ENCODE peak calls at places on chromosomes 4 and X, in four cellular contexts. L is neuronal stem cell, R is IMR-90, Y is H9. N is an unnamed sample.

GRCh38 chrX:30215357-30215843 is at the start of gene MAGEB2:
- DNase-seq in Y (no peak), L (no peak), R (no peak), N (no peak)

GRCh38 chr4:1567519-1567807 is 116.7 kb downstream of the FAM53A start:
- DNase-seq in R (no peak), Y (no peak), L (no peak), N (no peak)

GRCh38 chrX:75295641-75296040 is 21.8 kb downstream of the UPRT start:
- DNase-seq in R (no peak), L (no peak), Y (no peak), N (no peak)

GRCh38 chr4:8401665-8402064 is 38.9 kb downstream of the ACOX3 start:
- DNase-seq in Y (no peak), R (no peak), L (no peak), N (no peak)

GRCh38 chr4:183098080-183098722 is 856 bp upstream of the WWC2 start:
- DNase-seq in R (peak), Y (no peak), L (peak), N (peak)

GRCh38 chr4:119870868-119871267 is 195.8 kb downstream of the MAD2L1 start:
- DNase-seq in R (no peak), Y (no peak), L (no peak), N (no peak)

GRCh38 chrX:40174594-40175415 is 77.0 kb upstream of the BCOR start:
- DNase-seq in L (no peak), R (no peak), Y (peak), N (peak)

GRCh38 chr4:54100607-54101189 is 735 bp downstream of the GSX2 start:
- DNase-seq in R (no peak), L (no peak), Y (peak), N (no peak)

GRCh38 chr4:67575232-67575888 is 16.8 kb downstream of the STAP1 start:
- DNase-seq in L (no peak), R (no peak), Y (no peak), N (no peak)

GRCh38 chr4:79663865-79664264 is 255.8 kb upstream of the GK2 start:
- DNase-seq in Y (no peak), L (no peak), R (no peak), N (no peak)

GRCh38 chr4:158055668-158056067 is 117.2 kb downstream of the GASK1B start:
- DNase-seq in L (no peak), Y (no peak), R (no peak), N (no peak)

GRCh38 chr4:144599621-144600020 is 46.3 kb upstream of the HHIP start:
- DNase-seq in L (no peak), R (peak), Y (no peak), N (peak)

GRCh38 chr4:183256343-183256742 is 63.7 kb downstream of the CLDN22 start:
- DNase-seq in Y (no peak), R (no peak), L (no peak), N (peak)

GRCh38 chr4:99817310-99817885 is 771 bp downstream of the DAPP1 start:
- DNase-seq in Y (no peak), R (no peak), L (no peak), N (no peak)

GRCh38 chr4:156475322-156475721 is 496.3 kb downstream of the PDGFC start:
- DNase-seq in L (no peak), R (peak), Y (no peak), N (peak)

GRCh38 chrX:129732857-129733256 is 5.9 kb upstream of the XPNPEP2 start:
- DNase-seq in L (no peak), Y (no peak), R (no peak), N (no peak)

GRCh38 chr4:74085669-74086068 is 13.3 kb downstream of the CXCL2 start:
- DNase-seq in R (no peak), Y (no peak), L (no peak), N (no peak)

GRCh38 chr4:7328913-7329638 is 105.7 kb downstream of the PSAPL1 start:
- DNase-seq in R (peak), L (no peak), Y (no peak), N (peak)

GRCh38 chrX:69179380-69179911 is 14.2 kb upstream of the PJA1 start:
- DNase-seq in L (peak), Y (peak), R (peak), N (peak)

GRCh38 chrX:37476571-37477188 is 94.8 kb upstream of the LANCL3 start:
- DNase-seq in Y (peak), L (no peak), R (no peak), N (no peak)

GRCh38 chr4:83771113-83771705 is 235.3 kb downstream of the GPAT3 start:
- DNase-seq in R (peak), L (peak), Y (peak), N (peak)

GRCh38 chrX:120120223-120120622 is 4.5 kb upstream of the RHOXF1 start:
- DNase-seq in Y (no peak), L (no peak), R (peak), N (peak)

GRCh38 chrX:30949554-30949953 is 60.5 kb upstream of the TAB3 start:
- DNase-seq in R (no peak), L (no peak), Y (peak), N (no peak)

GRCh38 chr4:163166041-163166579 is 580 bp downstream of the NAF1 start:
- DNase-seq in R (peak), L (peak), Y (peak), N (peak)

GRCh38 chr4:37246891-37247290 is 2.3 kb downstream of the NWD2 start:
- DNase-seq in L (no peak), Y (no peak), R (no peak), N (no peak)

GRCh38 chr4:125826801-125827200 is 512.0 kb downstream of the FAT4 start:
- DNase-seq in R (peak), Y (no peak), L (no peak), N (no peak)

GRCh38 chr4:39591290-39591689 is 47.4 kb downstream of the SMIM14 start:
- DNase-seq in Y (no peak), R (peak), L (no peak), N (no peak)

GRCh38 chr4:89800527-89801103 is 36.3 kb downstream of the SNCA start:
- DNase-seq in R (peak), L (no peak), Y (no peak), N (peak)

GRCh38 chrX:97529801-97530200 is 646.1 kb downstream of the RPA4 start:
- DNase-seq in L (no peak), R (peak), Y (no peak), N (no peak)

GRCh38 chrX:22247169-22247568 is 25.5 kb upstream of the CBLL2 start:
- DNase-seq in R (peak), L (no peak), Y (no peak), N (no peak)

GRCh38 chr4:57764840-57765239 is 654.7 kb upstream of the IGFBP7 start:
- DNase-seq in Y (no peak), L (no peak), R (no peak), N (no peak)

GRCh38 chrX:12819231-12819630 is 28.0 kb downstream of the PRPS2 start:
- DNase-seq in Y (no peak), L (no peak), R (no peak), N (no peak)

GRCh38 chr4:134313591-134313990 is 112.0 kb upstream of the PABPC4L start:
- DNase-seq in L (no peak), Y (no peak), R (no peak), N (no peak)

GRCh38 chr4:100986360-100986868 is 360.9 kb downstream of the PPP3CA start:
- DNase-seq in Y (peak), L (peak), R (no peak), N (peak)

GRCh38 chr4:121411151-121411744 is 30.4 kb upstream of the QRFPR start:
- DNase-seq in R (no peak), Y (peak), L (no peak), N (no peak)

GRCh38 chrX:1679238-1679637 is 64.4 kb downstream of the ASMT start:
- DNase-seq in Y (no peak), L (no peak), R (no peak), N (no peak)

GRCh38 chr4:39924014-39924413 is 53.7 kb downstream of the PDS5A start:
- DNase-seq in Y (no peak), R (no peak), L (no peak), N (no peak)

GRCh38 chrX:53969540-53969939 is 74.7 kb downstream of the PHF8 start:
- DNase-seq in R (no peak), Y (no peak), L (no peak), N (no peak)

GRCh38 chr4:75555294-75556164 is at the start of gene ODAPH:
- DNase-seq in R (peak), L (no peak), Y (no peak), N (peak)

DNA sequence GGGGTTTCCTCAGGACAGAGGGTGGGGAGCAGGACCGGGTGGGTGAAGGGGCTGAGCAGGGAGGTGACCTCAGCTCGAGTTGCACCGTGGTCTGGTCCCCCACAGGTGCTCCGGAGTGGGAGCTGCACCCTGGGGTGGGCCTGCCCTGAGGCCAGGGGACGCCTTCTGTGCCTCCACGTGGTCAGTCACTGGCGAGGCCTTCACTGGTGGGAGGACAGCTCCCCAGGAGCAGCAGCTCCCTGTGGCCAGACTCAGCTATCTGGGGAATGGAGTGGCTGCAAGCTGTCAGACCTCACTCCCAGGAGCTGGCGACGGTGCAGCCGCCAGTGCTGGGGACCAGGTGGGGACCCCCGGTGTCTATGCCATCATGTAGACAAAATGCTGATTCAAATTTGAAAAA is 114.1 kb upstream of the LRPAP1 start:
- DNase-seq in Y (no peak), R (no peak), L (no peak), N (no peak)
- H2AK5ac ChIP-seq in Y (no peak), R (no peak), L (no peak), N (no peak)

DNA sequence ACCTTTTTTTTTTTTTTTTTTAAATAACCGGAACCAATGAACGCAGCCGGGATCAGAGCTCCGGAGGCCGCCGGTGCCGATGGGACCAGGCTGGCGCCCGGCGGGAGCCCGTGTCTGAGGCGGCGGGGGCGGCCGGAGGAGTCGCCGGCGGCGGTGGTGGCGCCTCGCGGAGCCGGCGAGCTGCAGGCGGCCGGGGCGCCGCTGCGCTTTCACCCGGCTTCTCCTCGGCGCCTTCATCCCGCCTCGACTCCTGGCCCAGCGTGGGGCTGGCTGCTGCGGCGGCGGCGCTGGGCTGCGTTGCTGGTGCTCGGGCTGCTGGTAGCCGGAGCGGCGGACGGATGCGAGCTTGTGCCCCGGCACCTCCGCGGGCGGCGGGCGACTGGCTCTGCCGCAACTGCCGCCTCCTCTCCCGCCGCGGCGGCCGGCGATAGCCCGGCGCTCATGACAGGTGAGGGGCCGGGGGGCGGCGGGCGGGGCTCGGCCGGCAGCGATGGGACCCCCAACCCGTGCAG is 337 bp downstream of the STIM2 start:
- DNase-seq in Y (peak), R (peak), L (peak), N (no peak)
- H3K14ac ChIP-seq in Y (peak), R (no peak), L (peak), N (no peak)

GRCh38 chr4:114156371-114156770 is 176.9 kb upstream of the ARSJ start:
- DNase-seq in R (peak), L (no peak), Y (no peak), N (peak)
- H2AFZ ChIP-seq in R (no peak), L (no peak), Y (no peak), N (no peak)

GRCh38 chr4:10115657-10116624 is 658 bp downstream of the WDR1 start:
- DNase-seq in Y (peak), L (no peak), R (no peak), N (peak)
- H2AK5ac ChIP-seq in Y (no peak), L (peak), R (peak), N (peak)

GRCh38 chrX:43514820-43515219 is 141.3 kb upstream of the MAOA start:
- DNase-seq in R (no peak), L (no peak), Y (no peak), N (no peak)
- H3K14ac ChIP-seq in R (no peak), L (no peak), Y (no peak), N (no peak)

GRCh38 chr4:173522160-173522873 is 7.7 kb downstream of the HAND2 start:
- DNase-seq in Y (peak), R (peak), L (no peak), N (peak)

GRCh38 chr4:173521474-173522159 is 8.4 kb downstream of the HAND2 start:
- DNase-seq in L (no peak), R (no peak), Y (no peak), N (peak)

GRCh38 chr4:173524218-173525117 is 5.6 kb downstream of the HAND2 start:
- DNase-seq in L (no peak), Y (peak), R (no peak), N (peak)

GRCh38 chr4:173520921-173521473 is 9.0 kb downstream of the HAND2 start:
- DNase-seq in L (no peak), R (no peak), Y (no peak), N (peak)

DNA sequence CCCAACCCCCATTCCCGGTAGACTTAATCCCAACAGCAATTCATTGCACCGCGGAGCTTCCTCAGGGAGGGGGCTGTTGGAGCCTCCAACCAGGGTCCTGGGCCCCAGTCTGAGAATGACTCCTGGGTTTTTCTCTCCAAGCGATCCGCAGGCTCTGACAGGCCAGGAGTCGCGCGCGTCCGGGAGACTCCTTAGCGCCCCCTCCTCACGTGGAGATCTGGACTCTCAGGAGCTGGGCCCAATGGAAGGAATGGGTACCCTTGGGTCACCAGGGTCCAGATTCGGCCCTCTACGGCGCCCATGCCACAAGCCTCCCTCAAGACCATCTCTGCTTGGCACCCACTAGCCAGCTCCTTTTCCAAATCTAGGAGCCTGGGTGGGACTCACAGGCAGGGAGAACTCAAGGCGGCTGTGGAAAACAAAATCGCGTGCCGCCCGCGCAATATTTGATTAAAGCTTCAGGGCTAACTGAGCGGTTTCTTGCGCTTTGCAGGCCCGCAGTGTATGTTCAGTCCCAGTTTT is 7.1 kb downstream of the HAND2 start:
- DNase-seq in L (no peak), Y (no peak), R (no peak), N (peak)
- H2AFZ ChIP-seq in L (peak), Y (no peak), R (peak), N (no peak)

DNA sequence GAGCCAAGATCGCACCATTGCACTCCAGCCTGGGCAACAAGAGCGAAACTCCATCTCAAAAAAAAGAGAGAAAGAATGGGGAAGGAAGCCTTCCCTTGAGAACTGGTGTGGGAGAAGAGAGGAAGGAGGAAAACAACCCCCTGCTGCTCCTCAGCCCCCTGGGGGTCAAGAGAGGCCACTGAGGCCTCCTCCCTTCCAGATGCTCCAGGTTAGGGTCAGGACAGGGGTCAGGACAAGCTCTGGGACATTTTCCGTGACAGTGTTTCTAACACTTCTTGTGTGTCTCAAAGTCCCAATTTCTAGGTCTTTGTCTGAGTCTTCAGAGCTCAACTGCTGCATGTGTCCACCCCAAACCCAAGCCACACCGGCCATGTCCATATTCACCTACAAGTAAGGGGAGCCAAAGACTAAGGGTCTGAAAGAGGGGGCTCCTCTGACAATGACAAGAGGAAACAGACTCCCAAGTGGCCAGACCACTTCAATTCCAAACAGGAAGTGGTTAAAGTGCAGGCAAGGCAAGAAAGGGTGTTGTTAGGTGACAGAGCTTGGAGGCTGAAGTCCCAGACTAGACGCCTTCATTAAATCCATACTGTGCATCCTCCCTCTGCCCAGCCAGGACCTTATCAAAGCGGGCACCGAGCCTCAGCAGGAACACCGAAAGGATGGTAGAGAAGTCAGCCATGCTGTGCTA is 8.3 kb downstream of the L1CAM start:
- DNase-seq in L (no peak), R (no peak), Y (no peak), N (no peak)
- H2AK5ac ChIP-seq in L (no peak), R (no peak), Y (no peak), N (no peak)

GRCh38 chr4:81652069-81652478 is 180.4 kb upstream of the RASGEF1B start:
- DNase-seq in R (no peak), L (no peak), Y (no peak), N (no peak)
- H3K14ac ChIP-seq in R (no peak), L (no peak), Y (no peak), N (no peak)